ENCODE peak calls at places on chromosomes 3 and 15, in four cellular contexts. R, T, N and Y are unnamed samples.

GRCh38 chr15:39100106-39100505 is 480.8 kb upstream of the THBS1 start:
- DNase-seq in N (no peak), T (no peak), R (no peak), Y (no peak)

GRCh38 chr3:53104762-53105161 is 25.5 kb downstream of the RFT1 start:
- DNase-seq in N (no peak), R (no peak), T (no peak), Y (no peak)

GRCh38 chr15:89371145-89372044 is 36.8 kb upstream of the POLG start:
- DNase-seq in N (no peak), R (no peak), T (peak), Y (peak)

GRCh38 chr15:88061452-88061851 is 195.1 kb downstream of the NTRK3 start:
- DNase-seq in R (no peak), N (no peak), T (no peak), Y (no peak)

GRCh38 chr3:43389388-43390254 is 103.3 kb downstream of the SNRK start:
- DNase-seq in N (peak), T (no peak), R (peak), Y (no peak)

GRCh38 chr15:78711638-78712037 is 70.6 kb upstream of the CHRNB4 start:
- DNase-seq in R (no peak), T (no peak), N (no peak), Y (no peak)

GRCh38 chr3:137525471-137525870 is 238.6 kb upstream of the SOX14 start:
- DNase-seq in N (no peak), R (no peak), T (no peak), Y (no peak)

GRCh38 chr3:37348736-37349396 is 174.5 kb upstream of the LRRFIP2 start:
- DNase-seq in R (no peak), T (peak), N (no peak), Y (peak)

GRCh38 chr3:112048911-112049310 is 14.4 kb downstream of the TMPRSS7 start:
- DNase-seq in R (no peak), N (no peak), T (no peak), Y (no peak)

GRCh38 chr15:82901114-82901805 is 51.3 kb downstream of the HOMER2 start:
- DNase-seq in N (no peak), T (no peak), R (no peak), Y (no peak)

GRCh38 chr15:52436971-52437370 is 91.7 kb downstream of the MYO5A start:
- DNase-seq in N (no peak), R (no peak), T (no peak), Y (no peak)

GRCh38 chr3:52798978-52799476 is 4.4 kb downstream of the ITIH3 start:
- DNase-seq in N (peak), T (peak), R (peak), Y (peak)

GRCh38 chr3:146528954-146529353 is 15.5 kb downstream of the PLSCR1 start:
- DNase-seq in N (no peak), T (no peak), R (no peak), Y (no peak)

GRCh38 chr3:180375831-180376230 is 226.1 kb upstream of the TTC14 start:
- DNase-seq in T (no peak), R (no peak), N (no peak), Y (no peak)

GRCh38 chr3:170128259-170128976 is 53.1 kb downstream of the PHC3 start:
- DNase-seq in N (peak), T (peak), R (no peak), Y (no peak)

GRCh38 chr3:63067999-63068645 is 192.9 kb upstream of the CADPS start:
- DNase-seq in N (peak), T (no peak), R (no peak), Y (no peak)

GRCh38 chr3:183285828-183286457 is 32.9 kb downstream of the B3GNT5 start:
- DNase-seq in N (peak), R (peak), T (peak), Y (peak)

GRCh38 chr15:29685156-29686078 is 136.9 kb downstream of the TJP1 start:
- DNase-seq in N (no peak), T (no peak), R (peak), Y (no peak)

GRCh38 chr15:59609730-59610712 is 1.6 kb upstream of the GCNT3 start:
- DNase-seq in R (no peak), N (no peak), T (no peak), Y (no peak)

GRCh38 chr15:56871180-56871579 is 47.3 kb upstream of the TCF12 start:
- DNase-seq in R (peak), N (no peak), T (no peak), Y (no peak)

GRCh38 chr15:70062321-70062956 is 35.3 kb downstream of the TLE3 start:
- DNase-seq in R (no peak), T (peak), N (no peak), Y (peak)

GRCh38 chr15:70748281-70748747 is 15.0 kb downstream of the UACA start:
- DNase-seq in T (no peak), N (no peak), R (no peak), Y (no peak)

GRCh38 chr3:114558271-114558670 is 264.4 kb downstream of the TIGIT start:
- DNase-seq in R (no peak), T (no peak), N (no peak), Y (no peak)

GRCh38 chr3:182979103-182979697 is 1.1 kb downstream of the DCUN1D1 start:
- DNase-seq in R (no peak), N (peak), T (no peak), Y (no peak)

GRCh38 chr15:32898991-32899613 is 181.3 kb downstream of the GREM1 start:
- DNase-seq in N (peak), R (no peak), T (no peak), Y (no peak)

GRCh38 chr3:38150780-38151528 is 12.5 kb downstream of the MYD88 start:
- DNase-seq in R (no peak), N (no peak), T (no peak), Y (no peak)

GRCh38 chr3:10933021-10933420 is 59.5 kb upstream of the SLC6A1 start:
- DNase-seq in T (no peak), R (no peak), N (no peak), Y (no peak)

GRCh38 chr3:45435961-45436360 is 47.6 kb downstream of the LARS2 start:
- DNase-seq in T (no peak), N (no peak), R (no peak), Y (no peak)

GRCh38 chr3:107594870-107595269 is 72.1 kb downstream of the BBX start:
- DNase-seq in R (no peak), T (no peak), N (no peak), Y (no peak)

GRCh38 chr3:294096-294495 is 97.5 kb downstream of the CHL1 start:
- DNase-seq in N (no peak), T (no peak), R (no peak), Y (no peak)

GRCh38 chr15:38853608-38854007 is 289.0 kb upstream of the RASGRP1 start:
- DNase-seq in R (peak), N (peak), T (peak), Y (peak)

GRCh38 chr15:66679657-66680108 is 22.4 kb upstream of the SMAD6 start:
- DNase-seq in N (no peak), T (peak), R (no peak), Y (peak)

GRCh38 chr3:187261541-187261969 is 30.0 kb downstream of the MASP1 start:
- DNase-seq in T (no peak), N (no peak), R (no peak), Y (no peak)

GRCh38 chr3:107461721-107462120 is 61.0 kb upstream of the BBX start:
- DNase-seq in N (no peak), T (peak), R (no peak), Y (peak)